ENCODE peak calls at places on chromosomes 4 and X, in six cellular contexts. K, Y, P, Q, S and A are unnamed samples. For H3K9me2, the result is how much of the 10 kb centered on the place peaks cover.

GRCh38 chr4:26022346-26022891 is 108.4 kb downstream of the SMIM20 start:
- DNase-seq in S (no peak), K (no peak), P (no peak), Q (no peak), Y (peak), A (peak)

GRCh38 chrX:13863326-13863725 is 46.4 kb upstream of the GPM6B start:
- DNase-seq in K (no peak), P (no peak), S (no peak), Q (no peak), Y (no peak), A (no peak)

GRCh38 chr4:186939766-186940165 is 216.1 kb upstream of the FAT1 start:
- DNase-seq in Y (no peak), P (no peak), Q (peak), S (no peak), K (no peak), A (no peak)

GRCh38 chr4:118898684-118899138 is 10.1 kb downstream of the SYNPO2 start:
- DNase-seq in K (no peak), Y (peak), S (no peak), P (no peak), Q (no peak), A (no peak)

GRCh38 chr4:14896656-14897175 is 105.6 kb upstream of the CPEB2 start:
- DNase-seq in Q (no peak), Y (no peak), K (no peak), P (no peak), S (no peak), A (no peak)

GRCh38 chrX:27136325-27136724 is 326.8 kb downstream of the PPP4R3C start:
- DNase-seq in Q (no peak), S (no peak), P (no peak), Y (no peak), K (no peak), A (no peak)

GRCh38 chrX:1554469-1555210 is 17.7 kb upstream of the P2RY8 start:
- DNase-seq in P (no peak), K (no peak), S (no peak), Q (no peak), Y (no peak), A (no peak)

GRCh38 chr4:87117051-87117729 is 103.2 kb downstream of the KLHL8 start:
- DNase-seq in S (no peak), K (no peak), Y (no peak), P (no peak), Q (no peak), A (no peak)

GRCh38 chr4:3354455-3354811 is 61.6 kb downstream of the RGS12 start:
- DNase-seq in P (no peak), K (no peak), S (no peak), Y (no peak), Q (no peak), A (no peak)

GRCh38 chr4:3352505-3352904 is 59.7 kb downstream of the RGS12 start:
- DNase-seq in Y (no peak), Q (no peak), K (no peak), P (no peak), S (no peak), A (no peak)

GRCh38 chr4:3353747-3354454 is 61.1 kb downstream of the RGS12 start:
- DNase-seq in S (no peak), P (no peak), K (no peak), Q (no peak), Y (no peak), A (no peak)

GRCh38 chr4:3352918-3353594 is 60.2 kb downstream of the RGS12 start:
- DNase-seq in S (no peak), Y (no peak), Q (no peak), K (no peak), P (no peak), A (no peak)

DNA sequence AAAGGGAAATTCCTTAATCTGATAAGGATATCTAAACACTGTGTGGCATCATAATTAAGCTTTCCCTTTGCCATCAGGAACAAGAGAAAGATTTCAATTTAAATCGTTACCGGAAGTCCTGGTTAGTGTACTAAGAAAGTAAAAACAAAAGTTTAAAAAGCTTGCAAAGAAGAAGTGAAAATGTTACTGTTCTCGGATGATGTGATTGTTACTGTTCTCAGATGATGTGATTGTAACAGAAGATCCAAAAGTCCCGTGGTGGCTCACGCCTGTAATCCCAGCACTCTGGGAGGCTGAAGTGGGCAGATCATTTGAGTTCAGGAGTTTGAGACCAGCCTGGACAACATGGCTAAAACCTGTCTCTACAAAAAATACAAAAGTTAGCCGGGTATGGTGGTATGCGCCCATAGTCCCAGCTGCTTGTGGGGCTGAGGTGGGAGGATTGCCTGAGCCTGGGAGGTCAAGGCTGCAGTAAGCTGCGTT is 62.5 kb downstream of the RGS12 start:
- DNase-seq in P (no peak), K (no peak), Y (no peak), Q (no peak), S (no peak), A (no peak)
- H3K9ac ChIP-seq in P (no peak), K (no peak), Y (no peak), Q (no peak), S (no peak), A (no peak)

GRCh38 chr4:109319156-109319555 is 16.7 kb upstream of the COL25A1 start:
- DNase-seq in K (no peak), Y (no peak), Q (peak), S (no peak), P (no peak), A (no peak)

GRCh38 chr4:109315341-109315740 is 12.9 kb upstream of the COL25A1 start:
- DNase-seq in P (no peak), Q (no peak), Y (no peak), K (no peak), S (no peak), A (no peak)

GRCh38 chr4:109315818-109316217 is 13.4 kb upstream of the COL25A1 start:
- DNase-seq in S (no peak), K (no peak), Y (peak), Q (no peak), P (no peak), A (no peak)

DNA sequence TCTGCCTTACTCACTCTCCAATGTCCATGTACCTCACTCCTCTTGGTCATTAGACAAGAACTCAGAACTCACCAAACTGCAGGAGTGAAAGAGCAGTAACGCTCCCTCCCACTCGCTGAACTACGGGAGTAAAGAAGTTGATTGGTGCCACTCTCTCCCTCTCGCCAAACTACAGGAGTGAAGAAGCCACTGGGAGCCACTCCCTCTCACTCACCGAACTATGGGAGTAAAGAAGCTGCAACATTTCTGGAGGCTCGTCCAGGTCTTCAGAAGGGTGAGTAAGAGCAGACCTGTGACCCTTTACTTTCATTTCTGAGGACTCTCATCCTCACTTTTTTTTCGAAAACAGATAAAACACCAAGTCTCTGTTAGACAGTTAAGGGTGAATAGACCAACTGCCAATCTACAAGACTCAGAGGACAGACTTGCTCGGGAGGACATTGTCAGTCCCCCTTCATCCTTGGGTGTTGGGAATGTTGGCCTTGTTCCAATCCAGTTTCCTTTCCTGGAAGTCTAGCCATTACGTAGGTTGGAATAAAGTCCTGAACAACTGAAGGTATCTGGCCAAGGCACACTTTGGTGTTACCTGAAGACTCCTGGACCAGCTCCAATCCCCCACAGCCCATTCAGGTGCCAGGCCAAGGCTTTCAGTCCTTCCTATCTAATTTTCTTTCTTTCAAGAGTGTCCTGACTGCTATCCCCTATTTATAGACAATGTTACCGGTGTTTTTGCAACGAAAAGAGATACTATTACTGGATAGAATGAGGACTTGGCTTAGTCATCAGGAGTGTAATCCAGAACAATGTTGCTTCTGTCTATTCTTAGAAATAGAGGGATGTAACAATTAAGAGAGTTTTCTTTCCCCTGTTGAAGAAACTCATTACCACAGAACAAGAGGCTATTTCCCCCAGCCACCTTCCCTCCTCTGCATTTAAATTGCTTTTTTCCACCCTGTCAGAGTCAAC is 11.0 kb upstream of the COL25A1 start:
- DNase-seq in Q (no peak), P (no peak), S (no peak), K (no peak), Y (no peak), A (no peak)
- H3K9me2 ChIP-seq in Q (under half), P (under half), S (under half), K (under half), Y (under half), A (under half)

DNA sequence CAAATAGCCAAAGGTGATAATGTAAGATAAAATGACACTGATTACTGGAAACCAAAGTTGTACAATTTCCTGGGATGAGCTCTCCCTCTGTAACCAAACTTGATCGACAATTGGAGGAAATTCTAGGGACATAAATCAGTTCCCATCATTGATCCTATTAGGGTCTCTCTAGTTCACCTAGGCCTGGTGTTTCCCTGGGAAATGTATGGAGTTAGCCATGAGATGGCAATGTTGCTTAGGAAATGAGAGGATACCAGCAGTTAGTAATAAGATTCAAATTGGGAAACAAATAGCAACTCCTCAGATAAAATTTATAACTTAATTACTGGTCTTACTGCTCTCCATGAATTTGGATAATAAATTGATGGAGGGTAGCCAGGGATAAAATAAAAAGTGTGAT is 52.2 kb downstream of the SPATA18 start:
- DNase-seq in S (peak), Q (peak), P (no peak), Y (peak), K (no peak), A (peak)
- H3K9ac ChIP-seq in S (no peak), Q (no peak), P (no peak), Y (no peak), K (no peak), A (peak)

GRCh38 chr4:83150563-83151330 is 36.2 kb upstream of the PLAC8 start:
- DNase-seq in K (no peak), S (no peak), Q (no peak), Y (no peak), P (no peak), A (peak)

GRCh38 chr4:83151645-83152044 is 37.1 kb upstream of the PLAC8 start:
- DNase-seq in Y (no peak), K (no peak), Q (no peak), P (no peak), S (no peak), A (no peak)

GRCh38 chr4:83153312-83153915 is 38.9 kb upstream of the PLAC8 start:
- DNase-seq in Q (no peak), P (no peak), Y (no peak), K (no peak), S (no peak), A (no peak)

GRCh38 chr4:83152771-83153170 is 38.2 kb upstream of the PLAC8 start:
- DNase-seq in S (no peak), Y (peak), K (no peak), Q (no peak), P (no peak), A (no peak)

GRCh38 chr4:83149885-83150562 is 35.5 kb upstream of the PLAC8 start:
- DNase-seq in Q (no peak), P (no peak), K (no peak), S (no peak), Y (no peak), A (no peak)
- H3K9me2 ChIP-seq in Q (under half), P (under half), K (under half), S (under half), Y (under half), A (under half)

GRCh38 chr4:8268901-8269534 is 536 bp upstream of the HTRA3 start:
- DNase-seq in Y (no peak), K (no peak), S (no peak), Q (no peak), P (no peak), A (no peak)
- H3K9ac ChIP-seq in Y (peak), K (no peak), S (no peak), Q (no peak), P (no peak), A (no peak)

GRCh38 chr4:182068920-182069319 is 174.3 kb upstream of the TENM3 start:
- DNase-seq in P (no peak), Q (no peak), Y (no peak), K (no peak), S (no peak), A (no peak)

GRCh38 chr4:182074139-182074538 is 169.1 kb upstream of the TENM3 start:
- DNase-seq in Q (no peak), K (no peak), Y (no peak), S (no peak), P (no peak), A (no peak)

GRCh38 chr4:182073278-182073677 is 169.9 kb upstream of the TENM3 start:
- DNase-seq in Y (no peak), S (no peak), Q (no peak), P (no peak), K (no peak), A (no peak)

GRCh38 chr4:182074842-182075241 is 168.4 kb upstream of the TENM3 start:
- DNase-seq in Y (no peak), P (no peak), K (no peak), Q (no peak), S (no peak), A (no peak)
- H3K9me2 ChIP-seq in Y (under half), P (under half), K (under half), Q (under half), S (under half), A (under half)